ENCODE peak calls at places on chromosomes 1 and 21, in nine cellular contexts. P is CD4-positive, alpha-beta T cell; Q is sciatic nerve; Y is GM12865; N is progenitor cell of endocrine pancreas; J is Calu3; G is head of caudate nucleus; W is midbrain; H is left ventricle myocardium inferior. T is an unnamed sample.

GRCh38 chr1:18765725-18766124 is 93.7 kb downstream of the TAS1R2 start:
- DNase-seq in P (no peak), Q (no peak), Y (no peak), N (no peak), J (no peak), G (no peak), W (no peak), H (no peak), T (no peak)

GRCh38 chr1:53081384-53082066 is 19.5 kb downstream of the PODN start:
- DNase-seq in P (no peak), Q (no peak), Y (no peak), N (no peak), J (no peak), G (no peak), W (no peak), H (no peak), T (no peak)

GRCh38 chr1:185720633-185721272 is 13.4 kb upstream of the HMCN1 start:
- DNase-seq in P (no peak), Q (no peak), Y (peak; percentile 21), N (no peak), J (peak; percentile 18), G (no peak), W (peak; percentile 40), H (no peak), T (peak; percentile 10)

GRCh38 chr1:152870831-152871730 is 7.0 kb upstream of the SMCP start:
- DNase-seq in P (no peak), Q (no peak), Y (peak; percentile 48), N (no peak), J (peak; percentile 69), G (no peak), W (no peak), H (no peak), T (peak; percentile 13)

GRCh38 chr1:178575611-178576331 is 62.9 kb downstream of the TEX35 start:
- DNase-seq in P (no peak), Q (no peak), Y (no peak), N (no peak), J (no peak), G (no peak), W (no peak), H (no peak), T (peak; percentile 83)

GRCh38 chr21:32807717-32808380 is 36.3 kb upstream of the PAXBP1 start:
- DNase-seq in P (no peak), Q (no peak), Y (no peak), N (no peak), J (no peak), G (no peak), W (peak; percentile 36), H (no peak), T (no peak)

GRCh38 chr21:28636988-28637691 is 355.5 kb downstream of the LTN1 start:
- DNase-seq in P (no peak), Q (no peak), Y (no peak), N (no peak), J (peak; percentile 10), G (no peak), W (no peak), H (no peak), T (no peak)

GRCh38 chr1:12582649-12583048 is 35.4 kb downstream of the DHRS3 start:
- DNase-seq in P (no peak), Q (no peak), Y (no peak), N (no peak), J (no peak), G (no peak), W (no peak), H (no peak), T (no peak)

GRCh38 chr1:41870076-41870562 is 48.6 kb downstream of the HIVEP3 start:
- DNase-seq in P (no peak), Q (no peak), Y (peak; percentile 41), N (no peak), J (no peak), G (no peak), W (no peak), H (no peak), T (no peak)

GRCh38 chr1:115062542-115063004 is 26.7 kb downstream of the TSPAN2 start:
- DNase-seq in P (peak; percentile 98), Q (no peak), Y (peak; percentile 73), N (no peak), J (peak; percentile 83), G (no peak), W (no peak), H (peak; percentile 42), T (no peak)

GRCh38 chr1:231040019-231040799 is at the start of gene FAM89A:
- DNase-seq in P (peak; percentile 55), Q (peak; percentile 85), Y (peak; percentile 59), N (peak; percentile 53), J (peak; percentile 71), G (peak; percentile 65), W (peak; percentile 55), H (peak; percentile 68), T (peak; percentile 68)

GRCh38 chr1:173333581-173333980 is 126.5 kb upstream of the TNFSF4 start:
- DNase-seq in P (no peak), Q (no peak), Y (peak; percentile 86), N (no peak), J (no peak), G (no peak), W (no peak), H (no peak), T (no peak)

GRCh38 chr1:245465666-245466065 is 310.9 kb downstream of the KIF26B start:
- DNase-seq in P (no peak), Q (no peak), Y (no peak), N (no peak), J (no peak), G (no peak), W (no peak), H (no peak), T (no peak)

GRCh38 chr1:9539829-9540550 is 725 bp downstream of the SLC25A33 start:
- DNase-seq in P (peak; percentile 25), Q (peak; percentile 73), Y (peak; percentile 66), N (peak; percentile 26), J (peak; percentile 34), G (peak; percentile 45), W (peak; percentile 65), H (peak; percentile 41), T (peak; percentile 65)

GRCh38 chr1:222777463-222777862 is 37.4 kb upstream of the DISP1 start:
- DNase-seq in P (no peak), Q (no peak), Y (no peak), N (no peak), J (no peak), G (no peak), W (no peak), H (no peak), T (no peak)

GRCh38 chr1:30229557-30229956 is 493.8 kb downstream of the MATN1 start:
- DNase-seq in P (no peak), Q (no peak), Y (no peak), N (no peak), J (no peak), G (no peak), W (no peak), H (no peak), T (no peak)

GRCh38 chr1:34884961-34885360 is 25.4 kb upstream of the SMIM12 start:
- DNase-seq in P (no peak), Q (no peak), Y (no peak), N (no peak), J (peak; percentile 65), G (no peak), W (no peak), H (no peak), T (no peak)